ENCODE peak calls at places on chromosomes 16 and 17, in seven cellular contexts. M is A549, P is tibial nerve, O is uterus, T is heart left ventricle, I is adrenal gland, E is sigmoid colon. N is an unnamed sample.

GRCh38 chr17:4565209-4566141 is 5.1 kb upstream of the GGT6 start:
- DNase-seq in M (peak), P (peak), O (peak), T (peak), I (peak), E (peak), N (peak)

GRCh38 chr17:65918921-65919546 is 272.9 kb downstream of the CEP112 start:
- DNase-seq in M (no peak), P (no peak), O (no peak), T (no peak), I (no peak), E (no peak), N (no peak)

GRCh38 chr16:82954224-82954929 is 327.6 kb downstream of the CDH13 start:
- DNase-seq in M (no peak), P (no peak), O (no peak), T (no peak), I (no peak), E (no peak), N (no peak)

GRCh38 chr16:48916566-48916965 is 306.6 kb upstream of the N4BP1 start:
- DNase-seq in M (no peak), P (no peak), O (no peak), T (no peak), I (no peak), E (no peak), N (no peak)

GRCh38 chr16:6573577-6573976 is 759.1 kb upstream of the RBFOX1 start:
- DNase-seq in M (no peak), P (peak), O (no peak), T (no peak), I (peak), E (no peak), N (no peak)

GRCh38 chr16:28538733-28539596 is at the start of gene NUPR1:
- DNase-seq in M (peak), P (peak), O (peak), T (peak), I (peak), E (peak), N (peak)

GRCh38 chr17:59767176-59767575 is 59.7 kb downstream of the VMP1 start:
- DNase-seq in M (no peak), P (no peak), O (no peak), T (no peak), I (no peak), E (no peak), N (no peak)

GRCh38 chr17:77320501-77321256 is 179.9 kb downstream of the SEC14L1 start:
- DNase-seq in M (no peak), P (peak), O (peak), T (no peak), I (peak), E (peak), N (peak)

GRCh38 chr16:82507271-82507670 is 119.5 kb upstream of the CDH13 start:
- DNase-seq in M (no peak), P (no peak), O (no peak), T (no peak), I (no peak), E (no peak), N (no peak)

GRCh38 chr17:27396941-27397340 is 59.3 kb upstream of the KSR1 start:
- DNase-seq in M (no peak), P (no peak), O (no peak), T (no peak), I (no peak), E (no peak), N (no peak)

GRCh38 chr17:77644181-77644972 is 314.1 kb upstream of the TNRC6C start:
- DNase-seq in M (no peak), P (no peak), O (no peak), T (no peak), I (no peak), E (no peak), N (no peak)

GRCh38 chr16:21097151-21097550 is 53.5 kb downstream of the DNAH3 start:
- DNase-seq in M (no peak), P (no peak), O (no peak), T (no peak), I (no peak), E (no peak), N (no peak)

GRCh38 chr16:5336898-5337297 is 239.3 kb upstream of the EEF2KMT start:
- DNase-seq in M (no peak), P (no peak), O (no peak), T (no peak), I (no peak), E (no peak), N (no peak)

GRCh38 chr17:31499771-31500554 is 108.5 kb downstream of the RAB11FIP4 start:
- DNase-seq in M (no peak), P (no peak), O (no peak), T (peak), I (peak), E (no peak), N (peak)

GRCh38 chr16:80265624-80266306 is 275.0 kb upstream of the DYNLRB2 start:
- DNase-seq in M (no peak), P (no peak), O (no peak), T (no peak), I (no peak), E (no peak), N (no peak)

GRCh38 chr16:57736419-57737281 is 1.1 kb downstream of the KATNB1 start:
- DNase-seq in M (peak), P (peak), O (no peak), T (no peak), I (peak), E (peak), N (no peak)

GRCh38 chr16:21283521-21284289 is 5.6 kb upstream of the CRYM start:
- DNase-seq in M (peak), P (no peak), O (peak), T (peak), I (peak), E (peak), N (no peak)

GRCh38 chr17:9213311-9213655 is 192.0 kb downstream of the NTN1 start:
- DNase-seq in M (no peak), P (no peak), O (no peak), T (no peak), I (no peak), E (no peak), N (no peak)

GRCh38 chr17:30415491-30415890 is 36.8 kb downstream of the CPD start:
- DNase-seq in M (no peak), P (no peak), O (no peak), T (no peak), I (no peak), E (no peak), N (no peak)

DNA sequence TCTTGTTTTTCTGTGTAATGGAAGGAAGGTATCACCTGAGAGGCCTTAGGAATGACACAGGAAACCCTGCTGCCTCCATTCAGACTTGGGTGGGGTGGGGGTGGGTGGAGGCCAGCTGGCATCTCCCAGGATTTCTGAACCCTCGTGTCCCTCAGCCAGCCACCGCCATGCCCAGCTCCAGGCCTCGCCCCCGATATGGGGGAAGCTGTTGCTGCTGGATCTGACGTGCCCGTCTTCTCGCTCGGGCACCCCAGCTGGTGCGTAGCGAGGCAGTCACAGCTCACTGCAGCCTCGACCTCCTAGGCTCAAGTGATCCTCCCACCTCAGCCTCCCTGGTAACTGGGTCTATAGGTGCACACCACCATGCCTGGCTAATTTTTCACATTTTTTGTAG is 220.0 kb upstream of the CHMP6 start:
- DNase-seq in M (no peak), P (no peak), O (no peak), T (no peak), I (no peak), E (peak), N (no peak)
- TF ChIP-seq POLR2A in M (no peak), P (no peak), O (no peak), T (no peak), I (no peak), E (no peak), N (no peak)

GRCh38 chr17:49971199-49971847 is 2.3 kb downstream of the DLX4 start:
- DNase-seq in M (no peak), P (no peak), O (no peak), T (no peak), I (no peak), E (no peak), N (no peak)

GRCh38 chr17:49973271-49973615 is 4.3 kb downstream of the DLX4 start:
- DNase-seq in M (no peak), P (no peak), O (no peak), T (no peak), I (no peak), E (no peak), N (no peak)

GRCh38 chr17:49972486-49973270 is 3.7 kb downstream of the DLX4 start:
- DNase-seq in M (no peak), P (no peak), O (no peak), T (no peak), I (no peak), E (no peak), N (no peak)

GRCh38 chr17:49970498-49970897 is 1.5 kb downstream of the DLX4 start:
- DNase-seq in M (no peak), P (no peak), O (no peak), T (no peak), I (no peak), E (no peak), N (no peak)

GRCh38 chr17:49971848-49972485 is 3.0 kb downstream of the DLX4 start:
- DNase-seq in M (no peak), P (no peak), O (no peak), T (no peak), I (peak), E (no peak), N (no peak)
- H3K4me3 ChIP-seq in M (no peak), P (no peak), O (no peak), T (peak), I (peak), E (no peak), N (no peak)

GRCh38 chr16:50068550-50068949 is 2.8 kb downstream of the HEATR3 start:
- DNase-seq in M (no peak), P (no peak), O (no peak), T (no peak), I (no peak), E (no peak), N (no peak)

GRCh38 chr16:50067290-50067853 is 1.6 kb downstream of the HEATR3 start:
- DNase-seq in M (peak), P (peak), O (no peak), T (peak), I (no peak), E (no peak), N (no peak)

GRCh38 chr16:50065241-50065623 is 538 bp upstream of the HEATR3 start:
- DNase-seq in M (no peak), P (no peak), O (no peak), T (no peak), I (no peak), E (no peak), N (no peak)

GRCh38 chr16:50066482-50067289 is 916 bp downstream of the HEATR3 start:
- DNase-seq in M (no peak), P (no peak), O (no peak), T (no peak), I (no peak), E (no peak), N (no peak)

GRCh38 chr16:50065624-50066481 is at the start of gene HEATR3:
- DNase-seq in M (peak), P (peak), O (peak), T (peak), I (peak), E (peak), N (peak)
- TF ChIP-seq POLR2A in M (peak), P (peak), O (peak), T (no peak), I (peak), E (peak), N (peak)

GRCh38 chr17:39702901-39703893 is 3.3 kb downstream of the ERBB2 start:
- DNase-seq in M (peak), P (no peak), O (no peak), T (no peak), I (no peak), E (no peak), N (peak)
- H3K4me3 ChIP-seq in M (peak), P (no peak), O (no peak), T (no peak), I (no peak), E (no peak), N (no peak)

GRCh38 chr16:75062135-75062943 is 54.2 kb downstream of the LDHD start:
- DNase-seq in M (no peak), P (no peak), O (no peak), T (peak), I (peak), E (peak), N (peak)
- TF ChIP-seq POLR2A in M (no peak), P (no peak), O (no peak), T (no peak), I (no peak), E (no peak), N (no peak)

GRCh38 chr17:39231091-39231561 is 5.4 kb upstream of the STAC2 start:
- DNase-seq in M (no peak), P (no peak), O (no peak), T (no peak), I (no peak), E (no peak), N (peak)
- H3K4me3 ChIP-seq in M (no peak), P (no peak), O (no peak), T (no peak), I (no peak), E (no peak), N (no peak)

GRCh38 chr16:89506791-89507191 is 1.4 kb upstream of the SPG7 start:
- DNase-seq in M (no peak), P (no peak), O (no peak), T (no peak), I (no peak), E (no peak), N (no peak)

GRCh38 chr16:89506113-89506504 is 2.1 kb upstream of the SPG7 start:
- DNase-seq in M (no peak), P (no peak), O (no peak), T (peak), I (no peak), E (no peak), N (no peak)

GRCh38 chr16:89504061-89504460 is 4.1 kb upstream of the SPG7 start:
- DNase-seq in M (no peak), P (no peak), O (no peak), T (no peak), I (no peak), E (no peak), N (no peak)

GRCh38 chr16:89507219-89507833 is 877 bp upstream of the SPG7 start:
- DNase-seq in M (no peak), P (no peak), O (no peak), T (no peak), I (no peak), E (no peak), N (no peak)

GRCh38 chr16:89505204-89506112 is 2.7 kb upstream of the SPG7 start:
- DNase-seq in M (peak), P (peak), O (peak), T (peak), I (peak), E (peak), N (peak)
- TF ChIP-seq POLR2A in M (peak), P (peak), O (no peak), T (no peak), I (no peak), E (peak), N (peak)